ENCODE peak calls at places on chromosomes 3 and 15, in nine cellular contexts. One of them, this sample, is unnamed.

GRCh38 chr3:123053107-123053506 is 13.7 kb upstream of the PDIA5 start:
- DNase-seq in Panc1: no peak
- DNase-seq in spleen: no peak
- DNase-seq in fibroblast of villous mesenchyme: peak
- DNase-seq in heart left ventricle: no peak
- DNase-seq in bronchial epithelial cell: no peak
- DNase-seq in NB4: no peak
- DNase-seq in BE2C: no peak
- DNase-seq in AG09309: no peak
- DNase-seq in this sample: no peak

GRCh38 chr15:74351639-74352038 is 15.8 kb downstream of the CYP11A1 start:
- DNase-seq in BE2C: no peak
- DNase-seq in heart left ventricle: no peak
- DNase-seq in NB4: no peak
- DNase-seq in fibroblast of villous mesenchyme: no peak
- DNase-seq in Panc1: no peak
- DNase-seq in bronchial epithelial cell: no peak
- DNase-seq in AG09309: no peak
- DNase-seq in spleen: no peak
- DNase-seq in this sample: no peak

GRCh38 chr15:99921086-99921485 is 187.8 kb upstream of the LYSMD4 start:
- DNase-seq in bronchial epithelial cell: no peak
- DNase-seq in AG09309: no peak
- DNase-seq in BE2C: no peak
- DNase-seq in heart left ventricle: no peak
- DNase-seq in spleen: no peak
- DNase-seq in NB4: no peak
- DNase-seq in Panc1: no peak
- DNase-seq in fibroblast of villous mesenchyme: no peak
- DNase-seq in this sample: no peak

GRCh38 chr3:55285156-55285555 is 201.9 kb downstream of the WNT5A start:
- DNase-seq in heart left ventricle: no peak
- DNase-seq in fibroblast of villous mesenchyme: peak
- DNase-seq in Panc1: no peak
- DNase-seq in AG09309: peak
- DNase-seq in NB4: no peak
- DNase-seq in spleen: no peak
- DNase-seq in bronchial epithelial cell: no peak
- DNase-seq in BE2C: no peak
- DNase-seq in this sample: peak

GRCh38 chr3:142022381-142022780 is 127.0 kb downstream of the TFDP2 start:
- DNase-seq in BE2C: peak
- DNase-seq in NB4: peak
- DNase-seq in fibroblast of villous mesenchyme: peak
- DNase-seq in AG09309: peak
- DNase-seq in spleen: no peak
- DNase-seq in heart left ventricle: no peak
- DNase-seq in bronchial epithelial cell: no peak
- DNase-seq in Panc1: no peak
- DNase-seq in this sample: peak

GRCh38 chr3:196339493-196340254 is 1.5 kb upstream of the TM4SF19 start:
- DNase-seq in spleen: no peak
- DNase-seq in bronchial epithelial cell: peak
- DNase-seq in fibroblast of villous mesenchyme: peak
- DNase-seq in AG09309: no peak
- DNase-seq in NB4: peak
- DNase-seq in BE2C: no peak
- DNase-seq in Panc1: no peak
- DNase-seq in heart left ventricle: no peak
- DNase-seq in this sample: peak

GRCh38 chr3:122233109-122233952 is 49.9 kb downstream of the CASR start:
- DNase-seq in Panc1: no peak
- DNase-seq in NB4: peak
- DNase-seq in spleen: peak
- DNase-seq in bronchial epithelial cell: no peak
- DNase-seq in heart left ventricle: no peak
- DNase-seq in AG09309: no peak
- DNase-seq in BE2C: no peak
- DNase-seq in fibroblast of villous mesenchyme: no peak
- DNase-seq in this sample: no peak

GRCh38 chr15:65245096-65245849 is 34.0 kb upstream of the CILP start:
- DNase-seq in NB4: peak
- DNase-seq in AG09309: peak
- DNase-seq in bronchial epithelial cell: peak
- DNase-seq in heart left ventricle: peak
- DNase-seq in spleen: no peak
- DNase-seq in Panc1: no peak
- DNase-seq in fibroblast of villous mesenchyme: peak
- DNase-seq in BE2C: peak
- DNase-seq in this sample: peak

GRCh38 chr3:190790185-190790584 is 72.3 kb downstream of the GMNC start:
- DNase-seq in AG09309: no peak
- DNase-seq in Panc1: no peak
- DNase-seq in bronchial epithelial cell: no peak
- DNase-seq in BE2C: no peak
- DNase-seq in spleen: no peak
- DNase-seq in fibroblast of villous mesenchyme: no peak
- DNase-seq in heart left ventricle: no peak
- DNase-seq in NB4: no peak
- DNase-seq in this sample: no peak

GRCh38 chr3:94654096-94654495 is 591.2 kb downstream of the NSUN3 start:
- DNase-seq in AG09309: no peak
- DNase-seq in BE2C: no peak
- DNase-seq in spleen: no peak
- DNase-seq in bronchial epithelial cell: no peak
- DNase-seq in fibroblast of villous mesenchyme: no peak
- DNase-seq in heart left ventricle: no peak
- DNase-seq in NB4: no peak
- DNase-seq in Panc1: no peak
- DNase-seq in this sample: no peak

GRCh38 chr3:133712017-133712416 is 34.2 kb upstream of the TF start:
- DNase-seq in NB4: no peak
- DNase-seq in BE2C: no peak
- DNase-seq in Panc1: no peak
- DNase-seq in bronchial epithelial cell: no peak
- DNase-seq in fibroblast of villous mesenchyme: no peak
- DNase-seq in heart left ventricle: no peak
- DNase-seq in AG09309: no peak
- DNase-seq in spleen: no peak
- DNase-seq in this sample: no peak

GRCh38 chr3:46986055-46986730 is 6.7 kb downstream of the NBEAL2 start:
- DNase-seq in spleen: peak
- DNase-seq in NB4: no peak
- DNase-seq in fibroblast of villous mesenchyme: no peak
- DNase-seq in Panc1: no peak
- DNase-seq in bronchial epithelial cell: peak
- DNase-seq in AG09309: no peak
- DNase-seq in BE2C: no peak
- DNase-seq in heart left ventricle: peak
- DNase-seq in this sample: no peak

GRCh38 chr3:46988616-46989015 is 9.2 kb downstream of the NBEAL2 start:
- DNase-seq in Panc1: no peak
- DNase-seq in fibroblast of villous mesenchyme: no peak
- DNase-seq in BE2C: no peak
- DNase-seq in heart left ventricle: no peak
- DNase-seq in spleen: no peak
- DNase-seq in NB4: no peak
- DNase-seq in AG09309: no peak
- DNase-seq in bronchial epithelial cell: no peak
- DNase-seq in this sample: no peak

GRCh38 chr3:46985588-46985987 is 6.1 kb downstream of the NBEAL2 start:
- DNase-seq in heart left ventricle: peak
- DNase-seq in AG09309: no peak
- DNase-seq in BE2C: no peak
- DNase-seq in fibroblast of villous mesenchyme: no peak
- DNase-seq in spleen: peak
- DNase-seq in NB4: no peak
- DNase-seq in bronchial epithelial cell: no peak
- DNase-seq in Panc1: no peak
- DNase-seq in this sample: no peak

GRCh38 chr3:46987485-46988401 is 8.3 kb downstream of the NBEAL2 start:
- DNase-seq in bronchial epithelial cell: peak
- DNase-seq in heart left ventricle: peak
- DNase-seq in Panc1: no peak
- DNase-seq in NB4: peak
- DNase-seq in BE2C: no peak
- DNase-seq in AG09309: no peak
- DNase-seq in fibroblast of villous mesenchyme: peak
- DNase-seq in spleen: peak
- DNase-seq in this sample: no peak

GRCh38 chr3:46986782-46987484 is 7.5 kb downstream of the NBEAL2 start:
- DNase-seq in heart left ventricle: peak
- DNase-seq in Panc1: no peak
- DNase-seq in spleen: peak
- DNase-seq in AG09309: no peak
- DNase-seq in BE2C: no peak
- DNase-seq in bronchial epithelial cell: no peak
- DNase-seq in NB4: peak
- DNase-seq in fibroblast of villous mesenchyme: peak
- DNase-seq in this sample: no peak
- H3K4me3 ChIP-seq in heart left ventricle: no peak
- H3K4me3 ChIP-seq in Panc1: no peak
- H3K4me3 ChIP-seq in spleen: peak
- H3K4me3 ChIP-seq in AG09309: no peak
- H3K4me3 ChIP-seq in BE2C: no peak
- H3K4me3 ChIP-seq in bronchial epithelial cell: no peak
- H3K4me3 ChIP-seq in NB4: peak
- H3K4me3 ChIP-seq in fibroblast of villous mesenchyme: no peak
- H3K4me3 ChIP-seq in this sample: no peak

GRCh38 chr3:103048371-103048722 is 613.5 kb downstream of the ZPLD1 start:
- DNase-seq in bronchial epithelial cell: peak
- DNase-seq in BE2C: no peak
- DNase-seq in spleen: no peak
- DNase-seq in heart left ventricle: no peak
- DNase-seq in AG09309: no peak
- DNase-seq in fibroblast of villous mesenchyme: no peak
- DNase-seq in Panc1: no peak
- DNase-seq in NB4: peak
- DNase-seq in this sample: peak
- TF ChIP-seq CTCF in bronchial epithelial cell: no peak
- TF ChIP-seq CTCF in BE2C: no peak
- TF ChIP-seq CTCF in spleen: no peak
- TF ChIP-seq CTCF in heart left ventricle: no peak
- TF ChIP-seq CTCF in AG09309: no peak
- TF ChIP-seq CTCF in fibroblast of villous mesenchyme: no peak
- TF ChIP-seq CTCF in Panc1: no peak
- TF ChIP-seq CTCF in NB4: no peak
- TF ChIP-seq CTCF in this sample: no peak

GRCh38 chr3:187027531-187027936 is 97.2 kb downstream of the ST6GAL1 start:
- DNase-seq in spleen: no peak
- DNase-seq in heart left ventricle: no peak
- DNase-seq in NB4: no peak
- DNase-seq in bronchial epithelial cell: no peak
- DNase-seq in AG09309: no peak
- DNase-seq in Panc1: no peak
- DNase-seq in BE2C: no peak
- DNase-seq in fibroblast of villous mesenchyme: no peak
- DNase-seq in this sample: no peak

GRCh38 chr3:187024561-187025226 is 94.4 kb downstream of the ST6GAL1 start:
- DNase-seq in AG09309: no peak
- DNase-seq in BE2C: no peak
- DNase-seq in spleen: no peak
- DNase-seq in bronchial epithelial cell: no peak
- DNase-seq in fibroblast of villous mesenchyme: no peak
- DNase-seq in NB4: no peak
- DNase-seq in heart left ventricle: no peak
- DNase-seq in Panc1: no peak
- DNase-seq in this sample: no peak

GRCh38 chr3:187025656-187026320 is 95.5 kb downstream of the ST6GAL1 start:
- DNase-seq in BE2C: peak
- DNase-seq in fibroblast of villous mesenchyme: no peak
- DNase-seq in AG09309: no peak
- DNase-seq in Panc1: no peak
- DNase-seq in bronchial epithelial cell: no peak
- DNase-seq in spleen: no peak
- DNase-seq in NB4: no peak
- DNase-seq in heart left ventricle: no peak
- DNase-seq in this sample: no peak

GRCh38 chr3:187026321-187026678 is 96.0 kb downstream of the ST6GAL1 start:
- DNase-seq in fibroblast of villous mesenchyme: no peak
- DNase-seq in heart left ventricle: no peak
- DNase-seq in BE2C: no peak
- DNase-seq in AG09309: no peak
- DNase-seq in spleen: no peak
- DNase-seq in bronchial epithelial cell: no peak
- DNase-seq in Panc1: no peak
- DNase-seq in NB4: no peak
- DNase-seq in this sample: no peak

GRCh38 chr3:187025254-187025655 is 94.9 kb downstream of the ST6GAL1 start:
- DNase-seq in Panc1: no peak
- DNase-seq in heart left ventricle: no peak
- DNase-seq in NB4: no peak
- DNase-seq in fibroblast of villous mesenchyme: no peak
- DNase-seq in AG09309: no peak
- DNase-seq in spleen: no peak
- DNase-seq in bronchial epithelial cell: no peak
- DNase-seq in BE2C: no peak
- DNase-seq in this sample: no peak
- H3K4me3 ChIP-seq in Panc1: no peak
- H3K4me3 ChIP-seq in heart left ventricle: no peak
- H3K4me3 ChIP-seq in NB4: no peak
- H3K4me3 ChIP-seq in fibroblast of villous mesenchyme: no peak
- H3K4me3 ChIP-seq in AG09309: no peak
- H3K4me3 ChIP-seq in spleen: peak
- H3K4me3 ChIP-seq in bronchial epithelial cell: no peak
- H3K4me3 ChIP-seq in BE2C: no peak
- H3K4me3 ChIP-seq in this sample: no peak

DNA sequence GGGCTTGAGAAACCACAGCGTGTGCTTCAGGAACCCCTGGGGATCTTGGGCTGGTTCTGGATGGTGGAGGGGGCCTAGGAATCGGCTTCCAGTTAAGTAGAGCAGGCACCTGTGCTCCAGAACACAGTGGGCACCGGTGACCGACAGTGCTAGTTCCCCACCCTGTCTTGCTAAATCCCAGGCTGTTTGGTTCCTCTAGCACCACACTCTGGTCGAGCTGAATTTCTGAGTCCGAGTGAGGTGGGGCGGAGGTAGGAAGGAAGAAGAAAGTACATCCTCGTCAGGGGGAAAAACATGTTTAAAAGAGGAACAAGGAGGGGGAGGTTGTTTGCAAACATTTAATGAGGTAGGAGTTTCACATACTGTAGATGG is 29.1 kb downstream of the SLC6A6 start:
- DNase-seq in heart left ventricle: no peak
- DNase-seq in NB4: peak
- DNase-seq in AG09309: no peak
- DNase-seq in bronchial epithelial cell: no peak
- DNase-seq in fibroblast of villous mesenchyme: no peak
- DNase-seq in BE2C: no peak
- DNase-seq in Panc1: no peak
- DNase-seq in spleen: peak
- DNase-seq in this sample: no peak
- TF ChIP-seq CTCF in heart left ventricle: no peak
- TF ChIP-seq CTCF in NB4: peak
- TF ChIP-seq CTCF in AG09309: no peak
- TF ChIP-seq CTCF in bronchial epithelial cell: no peak
- TF ChIP-seq CTCF in fibroblast of villous mesenchyme: peak
- TF ChIP-seq CTCF in BE2C: no peak
- TF ChIP-seq CTCF in Panc1: no peak
- TF ChIP-seq CTCF in spleen: peak
- TF ChIP-seq CTCF in this sample: no peak